ENCODE peak calls at places on chromosome 13, in four cellular contexts. U is K562, F is HepG2, C is GM12878. S is an unnamed sample.

GRCh38 chr13:110916671-110917142 is 1.8 kb upstream of the ANKRD10 start:
- DNase-seq in F (no peak), C (no peak), U (no peak), S (no peak)

GRCh38 chr13:75636339-75637095 is 387 bp downstream of the LMO7 start:
- DNase-seq in F (peak), U (peak), C (no peak), S (no peak)

GRCh38 chr13:79491715-79492114 is 10.8 kb downstream of the NDFIP2 start:
- DNase-seq in F (no peak), C (no peak), U (no peak), S (no peak)

GRCh38 chr13:30355405-30355741 is 48.0 kb upstream of the KATNAL1 start:
- DNase-seq in F (peak), C (no peak), U (peak), S (no peak)

GRCh38 chr13:85879014-85879413 is 79.8 kb upstream of the SLITRK6 start:
- DNase-seq in F (no peak), U (no peak), C (no peak), S (no peak)

GRCh38 chr13:102773441-102774209 is at the start of gene TEX30:
- DNase-seq in C (peak), U (peak), F (no peak), S (peak)

GRCh38 chr13:66660013-66660804 is 569.9 kb downstream of the PCDH9 start:
- DNase-seq in U (no peak), C (no peak), F (no peak), S (peak)

GRCh38 chr13:69690999-69691398 is 416.6 kb upstream of the ATXN8OS start:
- DNase-seq in C (no peak), U (no peak), F (no peak), S (no peak)

GRCh38 chr13:83085186-83085900 is 796.9 kb downstream of the SLITRK1 start:
- DNase-seq in U (no peak), C (no peak), F (no peak), S (no peak)

GRCh38 chr13:54402495-54402894 is 1373.9 kb downstream of the OLFM4 start:
- DNase-seq in C (no peak), F (no peak), U (no peak), S (no peak)

GRCh38 chr13:77833331-77833863 is 85.2 kb downstream of the EDNRB start:
- DNase-seq in F (no peak), C (no peak), U (no peak), S (no peak)

GRCh38 chr13:44416297-44416696 is 42.7 kb downstream of the SERP2 start:
- DNase-seq in F (no peak), U (no peak), C (no peak), S (no peak)

GRCh38 chr13:93398167-93398566 is 171.6 kb downstream of the GPC6 start:
- DNase-seq in C (no peak), U (no peak), F (no peak), S (no peak)

GRCh38 chr13:37481005-37481857 is 117.3 kb downstream of the POSTN start:
- DNase-seq in C (no peak), F (no peak), U (no peak), S (no peak)

GRCh38 chr13:75465236-75465635 is 16.7 kb downstream of the TBC1D4 start:
- DNase-seq in F (no peak), U (no peak), C (no peak), S (no peak)

GRCh38 chr13:41467546-41467945 is 10.2 kb downstream of the RGCC start:
- DNase-seq in C (no peak), U (no peak), F (no peak), S (no peak)

GRCh38 chr13:51229731-51230130 is 7.5 kb downstream of the FAM124A start:
- DNase-seq in C (no peak), U (no peak), F (no peak), S (no peak)

GRCh38 chr13:49791214-49791752 is 1.2 kb downstream of the KPNA3 start:
- DNase-seq in F (peak), C (peak), U (no peak), S (peak)

GRCh38 chr13:113421673-113422270 is 31.5 kb downstream of the ADPRHL1 start:
- DNase-seq in U (no peak), F (no peak), C (no peak), S (no peak)

GRCh38 chr13:100957741-100958140 is 283.1 kb upstream of the TMTC4 start:
- DNase-seq in C (no peak), F (no peak), U (no peak), S (no peak)

GRCh38 chr13:100951031-100951430 is 276.4 kb upstream of the TMTC4 start:
- DNase-seq in U (no peak), F (no peak), C (no peak), S (no peak)

GRCh38 chr13:100958859-100959258 is 284.3 kb upstream of the TMTC4 start:
- DNase-seq in F (no peak), U (no peak), C (no peak), S (no peak)

DNA sequence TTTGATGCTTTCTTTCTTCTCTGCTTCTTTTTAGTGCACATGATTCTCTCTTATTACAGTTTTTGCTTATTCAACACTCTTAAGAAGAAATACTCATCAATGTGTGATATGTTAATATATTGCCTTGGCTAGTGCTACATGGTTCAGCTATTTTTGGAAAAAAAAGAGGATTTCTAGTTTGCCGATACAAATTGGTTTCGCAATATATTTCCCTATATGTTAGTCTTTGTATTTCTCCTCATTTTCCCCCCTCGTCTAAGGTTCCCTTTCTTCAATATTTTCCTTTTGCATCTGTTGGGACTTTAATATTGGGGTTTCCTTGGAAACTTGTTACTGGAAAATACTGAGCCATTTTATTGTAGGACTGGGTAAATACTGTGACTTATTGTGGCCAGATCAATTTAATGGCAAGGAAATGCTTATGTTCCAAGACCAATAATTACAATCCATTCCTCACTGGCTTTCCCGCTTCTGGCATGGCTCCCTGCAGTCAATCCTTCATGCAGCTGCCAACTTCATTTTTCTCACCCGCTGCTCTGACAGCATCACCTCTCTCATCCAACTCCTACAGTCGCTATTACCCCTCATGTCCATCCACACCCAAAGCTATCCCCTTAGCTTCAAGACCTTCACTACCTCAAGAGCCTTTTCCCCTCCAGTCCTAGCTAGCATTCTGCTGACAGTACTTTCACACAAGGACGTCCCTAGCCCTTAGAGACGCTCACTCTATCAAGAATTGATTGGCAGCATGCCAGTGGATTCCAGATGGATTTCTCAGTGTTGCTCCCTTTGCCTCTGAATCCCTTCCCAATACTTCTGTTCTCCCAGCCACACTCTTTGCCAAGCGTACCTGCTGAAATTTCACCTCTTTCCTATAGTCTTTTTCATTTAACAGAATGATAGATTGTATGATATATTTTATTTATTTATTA is 280.1 kb upstream of the TMTC4 start:
- DNase-seq in C (no peak), F (no peak), U (no peak), S (no peak)
- TF ChIP-seq POLR2AphosphoS2 in C (no peak), F (no peak), U (no peak), S (no peak)

GRCh38 chr13:43268632-43269031 is 245.2 kb downstream of the DNAJC15 start:
- DNase-seq in C (no peak), F (no peak), U (no peak), S (no peak)
- TF ChIP-seq JUNB in C (no peak), F (no peak), U (no peak), S (no peak)

GRCh38 chr13:26423634-26424033 is 133.8 kb upstream of the WASF3 start:
- DNase-seq in U (no peak), C (no peak), F (no peak), S (no peak)
- TF ChIP-seq POLR2AphosphoS2 in U (no peak), C (no peak), F (no peak), S (no peak)

DNA sequence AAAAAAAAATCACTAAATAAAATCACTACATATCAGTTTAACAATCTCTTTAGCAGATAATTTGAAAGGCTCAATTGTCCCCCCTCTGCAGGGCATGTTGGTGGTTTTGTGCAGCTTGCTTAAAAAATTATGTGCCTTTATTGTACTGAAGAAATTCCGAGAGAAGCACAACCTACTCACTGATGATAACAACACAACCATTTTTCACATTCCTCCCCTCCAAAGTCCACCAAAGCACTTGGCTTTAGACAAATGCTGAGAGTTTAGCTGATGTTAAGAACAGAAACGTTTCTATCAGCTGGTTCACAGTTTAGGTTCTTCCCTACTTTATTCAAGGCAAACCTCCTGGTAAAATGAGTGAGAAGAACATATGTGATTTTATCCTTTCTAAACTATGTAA is 923 bp downstream of the DOCK9 start:
- DNase-seq in U (no peak), F (no peak), C (no peak), S (no peak)
- TF ChIP-seq JUNB in U (no peak), F (no peak), C (no peak), S (no peak)

GRCh38 chr13:95153647-95154405 is 147.4 kb downstream of the ABCC4 start:
- DNase-seq in U (no peak), C (no peak), F (no peak), S (no peak)

GRCh38 chr13:95155504-95155903 is 145.7 kb downstream of the ABCC4 start:
- DNase-seq in C (no peak), F (no peak), U (no peak), S (no peak)

GRCh38 chr13:95155093-95155492 is 146.2 kb downstream of the ABCC4 start:
- DNase-seq in F (no peak), U (no peak), C (no peak), S (peak)

GRCh38 chr13:95156208-95156607 is 145.0 kb downstream of the ABCC4 start:
- DNase-seq in U (no peak), C (no peak), F (peak), S (no peak)

DNA sequence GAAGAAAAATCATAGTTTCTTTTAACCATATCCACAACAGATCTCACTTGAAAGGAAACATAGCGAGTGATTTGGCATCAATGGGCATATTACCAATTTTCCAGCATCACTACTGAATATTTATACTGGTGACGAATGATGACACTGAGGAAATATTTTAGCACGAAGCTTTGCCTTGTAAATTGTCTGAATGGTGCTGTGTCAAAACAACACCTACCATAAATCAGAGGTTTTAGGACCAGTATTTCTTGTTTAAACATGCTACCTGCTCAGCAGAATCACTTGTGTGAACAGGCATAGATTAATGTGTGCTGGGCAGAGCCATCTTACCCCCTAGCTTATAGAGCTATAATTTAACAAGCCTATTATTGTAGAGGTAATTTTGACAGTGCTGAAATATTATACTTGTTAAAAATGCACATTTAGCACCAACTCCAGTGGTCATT is 146.8 kb downstream of the ABCC4 start:
- DNase-seq in F (no peak), C (no peak), U (no peak), S (peak)
- TF ChIP-seq POLR2AphosphoS2 in F (no peak), C (no peak), U (no peak), S (no peak)

GRCh38 chr13:98507060-98507797 is 69.7 kb downstream of the STK24 start:
- DNase-seq in C (no peak), U (no peak), F (peak), S (peak)
- TF ChIP-seq JUNB in C (no peak), U (no peak), F (no peak), S (no peak)

GRCh38 chr13:23620211-23620610 is 50.0 kb downstream of the TNFRSF19 start:
- DNase-seq in F (no peak), C (no peak), U (no peak), S (no peak)
- TF ChIP-seq POLR2AphosphoS2 in F (no peak), C (no peak), U (no peak), S (no peak)

GRCh38 chr13:97259787-97260641 is 37.9 kb downstream of the MBNL2 start:
- DNase-seq in F (peak), C (no peak), U (peak), S (peak)
- TF ChIP-seq JUNB in F (no peak), C (no peak), U (no peak), S (peak)

S was measured in A549.